ENCODE peak calls at places on chromosomes 3 and 15, in four cellular contexts. V, G, L and F are unnamed samples.

GRCh38 chr3:187870360-187871203 is 125.3 kb upstream of the BCL6 start:
- DNase-seq in V (no peak), G (no peak), L (no peak), F (no peak)

GRCh38 chr15:28935316-28935715 is 49.5 kb downstream of the APBA2 start:
- DNase-seq in V (no peak), G (no peak), L (peak; percentile 53), F (no peak)

GRCh38 chr3:41711656-41712055 is 250.2 kb downstream of the ULK4 start:
- DNase-seq in V (no peak), G (no peak), L (no peak), F (no peak)

GRCh38 chr3:195165790-195166189 is 105.2 kb downstream of the XXYLT1 start:
- DNase-seq in V (no peak), G (no peak), L (no peak), F (no peak)

GRCh38 chr15:64699767-64700388 is 75.5 kb downstream of the RBPMS2 start:
- DNase-seq in V (peak; percentile 65), G (peak; percentile 46), L (no peak), F (peak; percentile 69)

GRCh38 chr3:100629728-100630127 is 20.3 kb downstream of the ADGRG7 start:
- DNase-seq in V (no peak), G (no peak), L (no peak), F (no peak)

GRCh38 chr3:185353823-185354614 is 8.9 kb upstream of the MAP3K13 start:
- DNase-seq in V (peak; percentile 75), G (peak; percentile 49), L (peak; percentile 36), F (peak; percentile 89)

GRCh38 chr15:71195242-71195641 is 80.0 kb downstream of the THSD4 start:
- DNase-seq in V (no peak), G (no peak), L (no peak), F (peak; percentile 34)

GRCh38 chr3:4934050-4934449 is 45.2 kb upstream of the BHLHE40 start:
- DNase-seq in V (no peak), G (no peak), L (no peak), F (no peak)

GRCh38 chr15:33587773-33588172 is 277.0 kb downstream of the RYR3 start:
- DNase-seq in V (no peak), G (no peak), L (no peak), F (no peak)

GRCh38 chr3:111321786-111322185 is 220.2 kb upstream of the CD96 start:
- DNase-seq in V (no peak), G (no peak), L (no peak), F (peak; percentile 93)

GRCh38 chr3:3196148-3196861 is 16.8 kb upstream of the CRBN start:
- DNase-seq in V (no peak), G (no peak), L (no peak), F (no peak)

GRCh38 chr3:147210676-147211075 is 195.7 kb downstream of the ZIC4 start:
- DNase-seq in V (no peak), G (no peak), L (no peak), F (no peak)

GRCh38 chr3:156551746-156552145 is 3.2 kb downstream of the SSR3 start:
- DNase-seq in V (no peak), G (no peak), L (no peak), F (no peak)
- H3K27ac ChIP-seq in V (no peak overlapping the region), G (peak overlapping the region; percentile 28), L (no peak overlapping the region), F (peak overlapping the region; percentile 56)

GRCh38 chr3:39147711-39148115 is 5.7 kb downstream of the CSRNP1 start:
- DNase-seq in V (no peak), G (no peak), L (no peak), F (peak; percentile 17)

GRCh38 chr3:39148116-39149058 is 5.0 kb downstream of the CSRNP1 start:
- DNase-seq in V (no peak), G (no peak), L (no peak), F (peak; percentile 20)

GRCh38 chr3:39146611-39147373 is 6.6 kb downstream of the CSRNP1 start:
- DNase-seq in V (peak; percentile 81), G (peak; percentile 89), L (peak; percentile 63), F (peak; percentile 69)

GRCh38 chr3:39146083-39146501 is 7.3 kb downstream of the CSRNP1 start:
- DNase-seq in V (no peak), G (no peak), L (no peak), F (no peak)

GRCh38 chr3:39147374-39147709 is 6.0 kb downstream of the CSRNP1 start:
- DNase-seq in V (no peak), G (no peak), L (no peak), F (no peak)
- H3K4me1 ChIP-seq in V (peaks cover 23% of the 10 kb centered on the region), G (no peaks in the 10 kb centered on the region), L (peaks cover 58% of the 10 kb centered on the region), F (peaks cover 62% of the 10 kb centered on the region)

DNA sequence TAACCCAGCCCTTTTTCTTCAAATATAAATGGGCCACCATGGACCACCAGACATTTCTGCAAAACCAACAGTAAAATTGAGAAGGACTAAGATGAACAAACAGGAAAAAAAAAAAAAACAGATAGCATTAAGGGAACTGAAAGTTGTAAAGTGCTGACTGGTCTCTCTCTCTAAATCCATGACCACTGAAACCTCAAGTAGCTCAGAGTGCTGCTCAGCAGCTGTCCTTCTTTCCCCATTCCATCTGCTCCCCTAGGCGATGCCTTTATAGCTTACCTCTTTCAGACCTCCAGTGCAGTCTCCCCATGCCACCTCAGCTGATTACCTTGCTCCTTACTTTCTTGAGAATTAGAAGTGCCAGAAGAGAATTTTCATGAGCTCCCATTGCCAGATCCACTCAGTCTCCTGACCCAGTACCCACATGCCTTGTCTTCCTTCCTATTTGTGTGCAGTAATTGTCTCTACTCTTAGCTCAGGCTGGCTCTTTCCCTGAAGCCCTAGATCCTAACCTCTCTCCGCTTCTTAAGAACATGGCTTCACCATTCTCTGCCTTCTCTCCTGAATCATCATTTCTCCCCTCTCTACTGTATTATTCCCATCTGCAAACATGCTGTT is 23.9 kb upstream of the XIRP1 start:
- DNase-seq in V (no peak), G (no peak), L (no peak), F (no peak)
- H3K4me3 ChIP-seq in V (no peak overlapping the region), G (no peak overlapping the region), L (no peak overlapping the region), F (no peak overlapping the region)

GRCh38 chr15:51046799-51047449 is 47.8 kb downstream of the TNFAIP8L3 start:
- DNase-seq in V (no peak), G (no peak), L (no peak), F (no peak)
- H3K27ac ChIP-seq in V (no peak overlapping the region), G (peak overlapping the region; percentile 47), L (no peak overlapping the region), F (no peak overlapping the region)

GRCh38 chr3:45610129-45610528 is 15.6 kb downstream of the LIMD1 start:
- DNase-seq in V (no peak), G (no peak), L (no peak), F (no peak)

GRCh38 chr3:45613781-45614180 is 19.2 kb downstream of the LIMD1 start:
- DNase-seq in V (no peak), G (no peak), L (no peak), F (peak; percentile 81)

GRCh38 chr3:45612138-45612537 is 17.6 kb downstream of the LIMD1 start:
- DNase-seq in V (no peak), G (no peak), L (no peak), F (no peak)

GRCh38 chr3:45611619-45612018 is 17.1 kb downstream of the LIMD1 start:
- DNase-seq in V (no peak), G (no peak), L (no peak), F (peak; percentile 61)

DNA sequence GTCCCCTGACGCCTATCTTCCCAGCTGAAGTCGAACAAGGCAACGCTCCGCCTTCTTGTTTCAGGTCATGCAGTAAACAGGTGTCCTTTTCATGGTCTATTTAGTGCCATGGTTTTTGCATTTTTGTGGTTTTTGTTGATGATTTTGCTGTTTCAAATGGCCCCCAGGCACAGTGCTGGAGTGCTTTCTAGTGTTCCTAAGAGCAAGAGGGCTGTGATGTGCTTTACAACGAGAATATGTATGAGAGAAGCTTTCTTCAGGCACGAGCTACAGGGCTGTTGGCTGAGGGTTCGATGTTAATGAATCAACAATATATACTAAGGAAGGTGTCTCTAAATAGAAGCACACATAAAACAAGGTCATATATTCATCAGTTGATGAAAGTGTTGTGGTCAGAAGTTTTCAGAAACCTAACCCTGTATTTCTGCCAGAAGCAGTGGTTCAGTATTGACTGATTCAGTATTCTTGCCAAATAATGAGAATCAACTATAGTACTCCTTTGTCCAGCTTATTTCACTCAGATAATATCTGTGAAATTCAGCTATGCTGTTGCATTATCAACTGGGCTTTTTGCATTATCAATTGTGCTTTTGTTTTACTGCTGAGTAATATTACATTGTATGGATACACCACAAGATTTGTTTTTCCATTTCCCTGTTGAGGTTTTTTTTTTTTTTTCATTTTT is 18.5 kb downstream of the LIMD1 start:
- DNase-seq in V (no peak), G (no peak), L (no peak), F (peak; percentile 90)
- H3K4me1 ChIP-seq in V (peaks cover 4% of the 10 kb centered on the region), G (no peaks in the 10 kb centered on the region), L (no peaks in the 10 kb centered on the region), F (peaks cover 62% of the 10 kb centered on the region)

DNA sequence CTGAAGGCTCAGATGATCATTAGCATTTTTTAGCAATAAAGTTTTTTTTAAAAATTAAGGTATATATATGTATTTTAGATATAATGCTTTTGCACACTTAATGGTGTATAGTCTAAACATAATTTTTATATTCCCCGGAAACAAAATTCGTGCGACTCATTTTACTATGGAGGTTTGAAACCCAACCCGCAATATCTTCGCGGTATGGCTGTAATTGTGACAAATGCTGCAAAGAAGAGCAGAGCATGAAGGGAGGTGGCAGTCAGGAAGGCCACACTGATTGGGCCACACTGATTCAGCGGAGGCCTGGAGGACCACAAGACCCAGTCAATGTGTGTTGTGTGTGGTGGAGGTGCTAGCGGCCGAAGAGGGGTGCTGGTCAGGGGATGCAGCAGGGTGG is 4.5 kb upstream of the CYP8B1 start:
- DNase-seq in V (no peak), G (no peak), L (no peak), F (no peak)
- H3K4me3 ChIP-seq in V (no peak overlapping the region), G (peak overlapping the region; percentile 66), L (peak overlapping the region; percentile 77), F (no peak overlapping the region)

GRCh38 chr3:107951111-107951510 is 139.7 kb downstream of the CD47 start:
- DNase-seq in V (no peak), G (no peak), L (no peak), F (no peak)
- H3K27ac ChIP-seq in V (no peak overlapping the region), G (peak overlapping the region; percentile 41), L (no peak overlapping the region), F (no peak overlapping the region)